ENCODE peak calls at places on chromosomes 13 and 19, in eight cellular contexts. T is left ventricle myocardium inferior, R is Caco-2, H is fibroblast of lung, G is neural progenitor cell, V is PC-3, M is aorta, U is thoracic aorta. L is an unnamed sample.

GRCh38 chr19:47226426-47227346 is 4.3 kb downstream of the BBC3 start:
- DNase-seq in T (peak; percentile 89), R (peak; percentile 70), H (peak; percentile 62), G (peak; percentile 66), V (peak; percentile 28), M (peak; percentile 94), U (peak; percentile 39), L (peak; percentile 78)

GRCh38 chr13:108448891-108449290 is 179.4 kb downstream of the TNFSF13B start:
- DNase-seq in T (no peak), R (no peak), H (no peak), G (no peak), V (no peak), M (no peak), U (no peak), L (no peak)

GRCh38 chr13:113558461-113558860 is 26.1 kb upstream of the TFDP1 start:
- DNase-seq in T (no peak), R (no peak), H (no peak), G (no peak), V (no peak), M (no peak), U (no peak), L (no peak)

GRCh38 chr13:66940113-66940512 is 290.0 kb downstream of the PCDH9 start:
- DNase-seq in T (no peak), R (no peak), H (peak; percentile 24), G (no peak), V (no peak), M (no peak), U (no peak), L (no peak)

GRCh38 chr19:28686741-28687140 is 526.2 kb downstream of the UQCRFS1 start:
- DNase-seq in T (no peak), R (no peak), H (no peak), G (no peak), V (no peak), M (no peak), U (no peak), L (no peak)

GRCh38 chr19:8973501-8974091 is 36.6 kb downstream of the MUC16 start:
- DNase-seq in T (no peak), R (peak; percentile 24), H (peak; percentile 10), G (peak; percentile 68), V (peak; percentile 66), M (no peak), U (no peak), L (no peak)

GRCh38 chr19:5447700-5448311 is 7.4 kb upstream of the ZNRF4 start:
- DNase-seq in T (no peak), R (no peak), H (peak; percentile 39), G (no peak), V (no peak), M (no peak), U (no peak), L (no peak)

GRCh38 chr19:49954933-49955332 is 6.0 kb downstream of the SIGLEC11 start:
- DNase-seq in T (no peak), R (no peak), H (no peak), G (no peak), V (no peak), M (peak; percentile 14), U (no peak), L (peak; percentile 15)

GRCh38 chr19:31141301-31141700 is 207.9 kb downstream of the TSHZ3 start:
- DNase-seq in T (no peak), R (no peak), H (peak; percentile 49), G (no peak), V (no peak), M (no peak), U (no peak), L (no peak)

GRCh38 chr19:48484931-48485612 is 15.9 kb downstream of the CYTH2 start:
- DNase-seq in T (no peak), R (no peak), H (no peak), G (no peak), V (no peak), M (no peak), U (no peak), L (no peak)

GRCh38 chr13:113567681-113568080 is 16.9 kb upstream of the TFDP1 start:
- DNase-seq in T (no peak), R (no peak), H (no peak), G (no peak), V (no peak), M (no peak), U (no peak), L (no peak)

GRCh38 chr19:1000095-1000494 is at the start of gene GRIN3B:
- DNase-seq in T (no peak), R (peak; percentile 75), H (no peak), G (peak; percentile 90), V (peak; percentile 75), M (no peak), U (no peak), L (peak; percentile 66)

GRCh38 chr19:10471909-10472308 is 31.2 kb downstream of the KEAP1 start:
- DNase-seq in T (no peak), R (peak; percentile 34), H (peak; percentile 38), G (no peak), V (peak; percentile 71), M (no peak), U (no peak), L (no peak)

GRCh38 chr19:55225415-55225958 is 3.1 kb downstream of the TMEM86B start:
- DNase-seq in T (no peak), R (no peak), H (no peak), G (no peak), V (no peak), M (no peak), U (no peak), L (no peak)

GRCh38 chr19:9130965-9131364 is 4.2 kb upstream of the OR7G3 start:
- DNase-seq in T (no peak), R (no peak), H (no peak), G (no peak), V (no peak), M (no peak), U (no peak), L (no peak)

GRCh38 chr13:79423801-79424642 is 18.0 kb upstream of the RBM26 start:
- DNase-seq in T (no peak), R (no peak), H (peak; percentile 47), G (peak; percentile 34), V (peak; percentile 58), M (no peak), U (no peak), L (no peak)

GRCh38 chr13:99374994-99375805 is 68.0 kb upstream of the GPR183 start:
- DNase-seq in T (no peak), R (no peak), H (no peak), G (no peak), V (no peak), M (peak; percentile 73), U (no peak), L (no peak)

GRCh38 chr13:48110930-48111721 is 16.2 kb upstream of the MED4 start:
- DNase-seq in T (peak; percentile 52), R (no peak), H (peak; percentile 49), G (no peak), V (no peak), M (peak; percentile 54), U (no peak), L (no peak)

GRCh38 chr19:30593975-30594925 is 222.1 kb downstream of the ZNF536 start:
- DNase-seq in T (no peak), R (no peak), H (no peak), G (peak; percentile 16), V (no peak), M (no peak), U (no peak), L (no peak)

GRCh38 chr13:109281823-109282239 is 504.6 kb downstream of the IRS2 start:
- DNase-seq in T (no peak), R (no peak), H (peak; percentile 21), G (no peak), V (no peak), M (no peak), U (no peak), L (peak; percentile 78)

GRCh38 chr13:21800847-21801616 is 130.2 kb downstream of the FGF9 start:
- DNase-seq in T (no peak), R (no peak), H (no peak), G (no peak), V (peak; percentile 1), M (no peak), U (no peak), L (no peak)

GRCh38 chr19:33390120-33390907 is 16.8 kb downstream of the CEBPG start:
- DNase-seq in T (peak; percentile 69), R (no peak), H (peak; percentile 29), G (no peak), V (no peak), M (peak; percentile 69), U (no peak), L (no peak)
- H3K4me1 ChIP-seq in T (peaks cover 98% of the 10 kb centered on the region), R (no peaks in the 10 kb centered on the region), H (peaks cover 17% of the 10 kb centered on the region), G (no peaks in the 10 kb centered on the region), V (no peaks in the 10 kb centered on the region), M (no peaks in the 10 kb centered on the region), U (peaks cover 48% of the 10 kb centered on the region), L (peaks cover 74% of the 10 kb centered on the region)

GRCh38 chr13:112146073-112146360 is 79.1 kb downstream of the SOX1 start:
- DNase-seq in T (no peak), R (no peak), H (no peak), G (no peak), V (no peak), M (no peak), U (no peak), L (no peak)
- H3K4me1 ChIP-seq in T (no peaks in the 10 kb centered on the region), R (no peaks in the 10 kb centered on the region), H (no peaks in the 10 kb centered on the region), G (peaks cover 9% of the 10 kb centered on the region), V (no peaks in the 10 kb centered on the region), M (no peaks in the 10 kb centered on the region), U (no peaks in the 10 kb centered on the region), L (no peaks in the 10 kb centered on the region)

GRCh38 chr13:44307255-44307654 is 66.4 kb upstream of the SERP2 start:
- DNase-seq in T (no peak), R (no peak), H (peak; percentile 46), G (no peak), V (peak; percentile 15), M (no peak), U (no peak), L (peak; percentile 43)

GRCh38 chr13:44309771-44310767 is 63.6 kb upstream of the SERP2 start:
- DNase-seq in T (peak; percentile 53), R (no peak), H (peak; percentile 55), G (no peak), V (peak; percentile 68), M (no peak), U (no peak), L (no peak)

GRCh38 chr13:44307844-44308243 is 65.8 kb upstream of the SERP2 start:
- DNase-seq in T (no peak), R (no peak), H (no peak), G (no peak), V (peak; percentile 40), M (no peak), U (no peak), L (no peak)

GRCh38 chr13:44306401-44307192 is 67.0 kb upstream of the SERP2 start:
- DNase-seq in T (peak; percentile 43), R (no peak), H (peak; percentile 99), G (peak; percentile 52), V (peak; percentile 95), M (peak; percentile 77), U (no peak), L (peak; percentile 90)

DNA sequence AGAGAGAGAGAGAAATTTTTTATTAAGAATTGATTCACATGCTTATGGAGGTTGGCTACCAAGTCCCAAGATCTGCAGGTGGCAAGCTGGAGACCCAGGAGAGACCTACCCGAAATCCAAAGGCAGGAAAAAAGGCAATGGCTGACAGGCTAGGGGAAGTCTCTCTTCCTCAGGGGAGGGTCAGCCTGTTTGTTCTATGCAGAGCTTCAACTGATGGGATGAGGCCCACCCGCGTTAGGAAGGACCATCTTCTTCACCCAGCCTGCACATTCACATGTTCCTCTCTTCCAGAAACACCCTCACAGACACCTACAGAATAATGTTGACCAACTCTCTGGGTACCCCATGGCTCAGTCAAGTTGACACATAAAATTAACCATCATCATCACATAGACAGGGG is 65.3 kb upstream of the SERP2 start:
- DNase-seq in T (no peak), R (no peak), H (no peak), G (no peak), V (no peak), M (no peak), U (no peak), L (no peak)
- H3K4me1 ChIP-seq in T (peaks cover 65% of the 10 kb centered on the region), R (peaks cover 6% of the 10 kb centered on the region), H (peaks cover 31% of the 10 kb centered on the region), G (peaks cover 30% of the 10 kb centered on the region), V (peaks cover 74% of the 10 kb centered on the region), M (peaks cover 7% of the 10 kb centered on the region), U (peaks cover 70% of the 10 kb centered on the region), L (peaks cover 58% of the 10 kb centered on the region)

GRCh38 chr13:101452519-101453485 is at the start of gene ITGBL1:
- DNase-seq in T (peak; percentile 25), R (no peak), H (no peak), G (no peak), V (peak; percentile 41), M (peak; percentile 60), U (no peak), L (peak; percentile 62)
- H3K4me1 ChIP-seq in T (peaks cover 15% of the 10 kb centered on the region), R (no peaks in the 10 kb centered on the region), H (peaks cover 30% of the 10 kb centered on the region), G (no peaks in the 10 kb centered on the region), V (peaks cover 60% of the 10 kb centered on the region), M (peaks cover 14% of the 10 kb centered on the region), U (peaks cover 52% of the 10 kb centered on the region), L (peaks cover 75% of the 10 kb centered on the region)